ENCODE peak calls at places on chromosomes 2 and 18, in eight cellular contexts. One of them, this sample, is unnamed.

GRCh38 chr2:228927028-228928010 is 343.8 kb downstream of the PID1 start:
- DNase-seq in astrocyte of the spinal cord: peak; percentile 17
- DNase-seq in HCT116: no peak
- DNase-seq in AG04450: no peak
- DNase-seq in ascending aorta: no peak
- DNase-seq in fibroblast of mammary gland: peak; percentile 30
- DNase-seq in heart left ventricle: no peak
- DNase-seq in astrocyte: no peak
- DNase-seq in this sample: peak; percentile 82

GRCh38 chr2:110647777-110648176 is 30.1 kb downstream of the BUB1 start:
- DNase-seq in ascending aorta: no peak
- DNase-seq in HCT116: no peak
- DNase-seq in fibroblast of mammary gland: no peak
- DNase-seq in heart left ventricle: no peak
- DNase-seq in astrocyte: no peak
- DNase-seq in AG04450: no peak
- DNase-seq in astrocyte of the spinal cord: no peak
- DNase-seq in this sample: no peak

GRCh38 chr2:126761256-126761980 is 105.5 kb downstream of the GYPC start:
- DNase-seq in fibroblast of mammary gland: no peak
- DNase-seq in heart left ventricle: no peak
- DNase-seq in ascending aorta: peak; percentile 43
- DNase-seq in astrocyte of the spinal cord: no peak
- DNase-seq in AG04450: no peak
- DNase-seq in HCT116: no peak
- DNase-seq in astrocyte: no peak
- DNase-seq in this sample: no peak

GRCh38 chr2:74911061-74911460 is 47.4 kb upstream of the POLE4 start:
- DNase-seq in astrocyte of the spinal cord: no peak
- DNase-seq in ascending aorta: no peak
- DNase-seq in HCT116: no peak
- DNase-seq in heart left ventricle: no peak
- DNase-seq in astrocyte: no peak
- DNase-seq in fibroblast of mammary gland: no peak
- DNase-seq in AG04450: no peak
- DNase-seq in this sample: no peak

GRCh38 chr18:61256291-61256690 is 76.9 kb upstream of the CDH20 start:
- DNase-seq in astrocyte of the spinal cord: no peak
- DNase-seq in ascending aorta: no peak
- DNase-seq in fibroblast of mammary gland: no peak
- DNase-seq in astrocyte: no peak
- DNase-seq in heart left ventricle: no peak
- DNase-seq in HCT116: no peak
- DNase-seq in AG04450: no peak
- DNase-seq in this sample: no peak

GRCh38 chr2:182642328-182642727 is 73.7 kb upstream of the DNAJC10 start:
- DNase-seq in astrocyte: peak; percentile 23
- DNase-seq in fibroblast of mammary gland: peak; percentile 71
- DNase-seq in ascending aorta: no peak
- DNase-seq in AG04450: no peak
- DNase-seq in astrocyte of the spinal cord: peak; percentile 39
- DNase-seq in HCT116: peak; percentile 63
- DNase-seq in heart left ventricle: peak; percentile 35
- DNase-seq in this sample: peak; percentile 57

GRCh38 chr2:182980115-182980514 is 58.1 kb downstream of the NCKAP1 start:
- DNase-seq in astrocyte of the spinal cord: peak; percentile 62
- DNase-seq in AG04450: no peak
- DNase-seq in astrocyte: peak; percentile 18
- DNase-seq in fibroblast of mammary gland: peak; percentile 54
- DNase-seq in HCT116: peak; percentile 16
- DNase-seq in heart left ventricle: no peak
- DNase-seq in ascending aorta: no peak
- DNase-seq in this sample: peak; percentile 60

GRCh38 chr2:241391892-241392665 is 36.0 kb downstream of the FARP2 start:
- DNase-seq in astrocyte of the spinal cord: peak; percentile 19
- DNase-seq in HCT116: peak; percentile 22
- DNase-seq in AG04450: no peak
- DNase-seq in fibroblast of mammary gland: peak; percentile 41
- DNase-seq in ascending aorta: no peak
- DNase-seq in heart left ventricle: no peak
- DNase-seq in astrocyte: no peak
- DNase-seq in this sample: peak; percentile 31

GRCh38 chr2:158505448-158505934 is 48.7 kb downstream of the PKP4 start:
- DNase-seq in fibroblast of mammary gland: no peak
- DNase-seq in astrocyte: no peak
- DNase-seq in AG04450: no peak
- DNase-seq in ascending aorta: no peak
- DNase-seq in HCT116: no peak
- DNase-seq in heart left ventricle: no peak
- DNase-seq in astrocyte of the spinal cord: no peak
- DNase-seq in this sample: peak; percentile 78

GRCh38 chr18:44803019-44803650 is 122.4 kb downstream of the SETBP1 start:
- DNase-seq in heart left ventricle: peak; percentile 38
- DNase-seq in fibroblast of mammary gland: peak; percentile 71
- DNase-seq in HCT116: no peak
- DNase-seq in ascending aorta: peak; percentile 86
- DNase-seq in astrocyte of the spinal cord: peak; percentile 80
- DNase-seq in astrocyte: peak; percentile 65
- DNase-seq in AG04450: peak; percentile 4
- DNase-seq in this sample: no peak

DNA sequence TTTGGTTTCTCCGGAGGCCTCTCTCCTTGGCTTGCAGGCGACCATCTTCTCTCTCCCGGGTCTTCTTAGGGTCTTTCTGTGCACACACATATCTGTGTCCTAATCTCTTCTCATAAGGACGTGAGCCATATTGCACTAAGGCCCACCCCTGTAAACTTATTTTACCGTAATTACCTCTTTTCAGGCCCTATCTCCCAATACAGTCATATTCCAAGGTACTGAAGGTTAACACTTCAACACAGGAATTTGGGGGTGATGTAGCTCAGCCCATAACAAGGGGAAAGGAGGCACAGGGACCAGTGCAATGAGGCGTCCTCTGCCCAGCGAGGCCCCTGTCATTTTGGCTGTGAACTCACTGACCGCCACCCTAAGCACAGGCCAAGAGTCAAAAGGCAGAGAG is 15.8 kb upstream of the NMUR1 start:
- DNase-seq in HCT116: no peak
- DNase-seq in astrocyte of the spinal cord: no peak
- DNase-seq in heart left ventricle: no peak
- DNase-seq in astrocyte: no peak
- DNase-seq in fibroblast of mammary gland: no peak
- DNase-seq in ascending aorta: no peak
- DNase-seq in AG04450: no peak
- DNase-seq in this sample: no peak
- H3K4me3 ChIP-seq in HCT116: no peak overlapping the region
- H3K4me3 ChIP-seq in astrocyte of the spinal cord: no peak overlapping the region
- H3K4me3 ChIP-seq in heart left ventricle: no peak overlapping the region
- H3K4me3 ChIP-seq in astrocyte: no peak overlapping the region
- H3K4me3 ChIP-seq in fibroblast of mammary gland: no peak overlapping the region
- H3K4me3 ChIP-seq in ascending aorta: no peak overlapping the region
- H3K4me3 ChIP-seq in AG04450: no peak overlapping the region
- H3K4me3 ChIP-seq in this sample: no peak overlapping the region

DNA sequence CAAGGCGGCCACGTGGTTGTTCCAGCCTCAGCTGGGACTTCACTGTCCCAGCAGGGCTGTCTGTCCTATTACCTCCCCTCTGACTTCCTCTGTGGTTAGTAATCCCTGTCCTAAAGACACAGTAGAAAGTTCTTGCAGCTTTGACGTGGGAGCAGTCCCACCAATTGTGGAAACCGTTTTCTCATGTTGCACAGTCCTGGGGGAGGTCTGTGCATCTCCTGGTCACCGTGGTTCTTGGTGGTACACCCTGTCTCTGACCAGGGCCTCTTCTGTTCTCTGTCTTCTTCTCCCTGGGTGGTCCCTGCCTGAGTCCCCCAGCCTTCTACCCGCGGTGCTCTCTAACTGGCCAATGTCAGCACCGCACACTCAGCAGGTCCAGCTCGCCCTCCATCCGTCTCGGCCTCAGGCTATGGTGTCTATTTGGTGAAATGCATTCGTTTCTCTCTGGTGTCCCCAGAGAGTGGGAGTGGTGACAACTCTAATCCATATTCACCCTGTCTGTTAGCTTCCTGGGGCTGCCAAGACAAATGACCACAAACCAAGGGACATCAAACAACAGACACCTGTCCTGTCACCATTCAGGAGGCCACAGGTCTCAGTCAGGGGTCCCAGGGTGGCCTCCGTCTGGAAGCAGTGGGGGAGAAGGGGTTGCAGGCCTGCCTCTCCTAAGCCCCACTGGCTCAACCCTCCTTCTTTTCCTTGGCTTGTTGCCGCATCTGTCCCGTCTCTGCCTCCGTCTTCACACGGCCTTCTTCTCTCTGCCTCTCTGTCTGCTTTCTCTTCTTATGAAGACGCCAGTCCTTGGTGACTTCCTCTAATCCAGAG is 99.8 kb downstream of the SH3BP4 start:
- DNase-seq in HCT116: no peak
- DNase-seq in astrocyte: peak; percentile 49
- DNase-seq in heart left ventricle: no peak
- DNase-seq in AG04450: no peak
- DNase-seq in fibroblast of mammary gland: peak; percentile 27
- DNase-seq in ascending aorta: peak; percentile 65
- DNase-seq in astrocyte of the spinal cord: peak; percentile 60
- DNase-seq in this sample: no peak
- TF ChIP-seq CTCF in HCT116: no peak
- TF ChIP-seq CTCF in astrocyte: no peak
- TF ChIP-seq CTCF in heart left ventricle: no peak
- TF ChIP-seq CTCF in AG04450: no peak
- TF ChIP-seq CTCF in fibroblast of mammary gland: no peak
- TF ChIP-seq CTCF in ascending aorta: no peak
- TF ChIP-seq CTCF in astrocyte of the spinal cord: no peak
- TF ChIP-seq CTCF in this sample: no peak

DNA sequence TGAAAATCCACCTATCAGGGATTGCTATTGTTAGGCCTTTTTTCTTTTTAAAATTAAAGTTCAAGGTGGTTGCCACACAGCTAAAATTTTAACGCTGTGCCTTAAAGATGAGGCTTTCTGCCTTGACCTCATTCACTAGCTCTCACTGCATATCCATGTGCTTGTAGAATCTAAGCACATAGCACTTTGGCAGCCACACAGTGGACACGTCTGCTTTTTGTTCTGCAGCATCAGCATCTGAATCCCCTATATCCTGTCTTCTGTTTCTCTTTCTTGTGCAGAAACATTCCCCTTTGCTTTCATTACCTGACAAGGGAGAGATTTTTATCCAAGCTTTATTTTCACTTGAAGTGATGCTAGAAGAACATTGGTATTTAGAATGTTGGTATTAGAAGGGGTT is 38.1 kb downstream of the RALB start:
- DNase-seq in ascending aorta: no peak
- DNase-seq in astrocyte of the spinal cord: no peak
- DNase-seq in astrocyte: no peak
- DNase-seq in HCT116: no peak
- DNase-seq in fibroblast of mammary gland: no peak
- DNase-seq in heart left ventricle: no peak
- DNase-seq in AG04450: no peak
- DNase-seq in this sample: no peak
- H3K4me3 ChIP-seq in ascending aorta: no peak overlapping the region
- H3K4me3 ChIP-seq in astrocyte of the spinal cord: no peak overlapping the region
- H3K4me3 ChIP-seq in astrocyte: no peak overlapping the region
- H3K4me3 ChIP-seq in HCT116: no peak overlapping the region
- H3K4me3 ChIP-seq in fibroblast of mammary gland: no peak overlapping the region
- H3K4me3 ChIP-seq in heart left ventricle: no peak overlapping the region
- H3K4me3 ChIP-seq in AG04450: no peak overlapping the region
- H3K4me3 ChIP-seq in this sample: no peak overlapping the region

GRCh38 chr2:3066831-3067230 is 310.8 kb downstream of the EIPR1 start:
- DNase-seq in astrocyte: no peak
- DNase-seq in astrocyte of the spinal cord: no peak
- DNase-seq in fibroblast of mammary gland: no peak
- DNase-seq in HCT116: no peak
- DNase-seq in heart left ventricle: no peak
- DNase-seq in ascending aorta: no peak
- DNase-seq in AG04450: no peak
- DNase-seq in this sample: no peak

GRCh38 chr2:3059111-3059990 is 318.3 kb downstream of the EIPR1 start:
- DNase-seq in heart left ventricle: no peak
- DNase-seq in fibroblast of mammary gland: no peak
- DNase-seq in astrocyte: no peak
- DNase-seq in ascending aorta: no peak
- DNase-seq in astrocyte of the spinal cord: no peak
- DNase-seq in AG04450: no peak
- DNase-seq in HCT116: no peak
- DNase-seq in this sample: no peak

DNA sequence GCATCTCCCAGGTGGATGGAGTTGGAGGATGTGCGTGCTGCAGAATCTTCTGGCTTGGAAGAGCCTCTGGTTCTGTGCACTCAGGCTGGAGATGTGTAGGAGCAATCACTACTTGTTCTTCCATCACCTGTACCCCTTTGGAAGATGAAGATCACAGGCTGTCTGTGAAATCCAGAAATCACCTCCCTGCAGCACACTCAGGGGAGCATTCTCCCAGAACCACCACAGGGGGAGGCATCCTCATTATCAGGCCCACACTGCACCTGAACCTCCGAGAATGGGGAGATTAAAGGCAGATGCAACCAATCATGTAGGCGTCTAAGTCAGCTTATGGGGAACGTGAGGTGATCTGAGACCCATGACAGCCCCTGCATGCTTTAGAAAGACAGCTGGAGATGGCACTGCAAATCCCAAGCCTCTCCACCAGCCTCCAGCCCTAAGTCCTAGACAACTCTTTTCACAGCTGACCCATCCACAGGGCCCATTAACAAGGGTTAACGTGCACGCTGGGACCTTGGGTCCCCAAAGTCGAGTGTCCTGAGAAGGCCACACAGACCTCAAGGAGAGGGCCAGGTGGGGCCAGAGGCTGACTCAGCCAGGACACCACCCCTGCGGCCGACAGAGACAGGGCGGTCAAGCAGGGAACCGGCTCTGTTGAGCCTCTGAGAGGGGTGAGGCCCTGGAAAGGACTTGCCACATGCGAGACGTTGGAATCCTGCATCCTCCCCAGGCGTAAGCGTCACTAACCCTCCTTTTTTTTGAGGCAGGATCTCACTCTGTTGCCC is 314.9 kb downstream of the EIPR1 start:
- DNase-seq in AG04450: no peak
- DNase-seq in heart left ventricle: no peak
- DNase-seq in ascending aorta: peak; percentile 40
- DNase-seq in astrocyte of the spinal cord: no peak
- DNase-seq in HCT116: no peak
- DNase-seq in fibroblast of mammary gland: no peak
- DNase-seq in astrocyte: no peak
- DNase-seq in this sample: no peak
- TF ChIP-seq CTCF in AG04450: no peak
- TF ChIP-seq CTCF in heart left ventricle: no peak
- TF ChIP-seq CTCF in ascending aorta: no peak
- TF ChIP-seq CTCF in astrocyte of the spinal cord: no peak
- TF ChIP-seq CTCF in HCT116: no peak
- TF ChIP-seq CTCF in fibroblast of mammary gland: no peak
- TF ChIP-seq CTCF in astrocyte: no peak
- TF ChIP-seq CTCF in this sample: no peak

This sample was measured in bronchial epithelial cell.